ENCODE peak calls at places on chromosomes 5 and 9, in four cellular contexts. Y is IMR-90, E is fibroblast of lung, B is RWPE2. D is an unnamed sample.

GRCh38 chr9:113548221-113549041 is 84.9 kb downstream of the RGS3 start:
- DNase-seq in Y (no peak), E (peak; percentile 88), B (peak; percentile 25), D (peak; percentile 84)

GRCh38 chr9:107751522-107752235 is 262.1 kb upstream of the KLF4 start:
- DNase-seq in Y (peak; percentile 83), E (peak; percentile 59), B (no peak), D (peak; percentile 42)

GRCh38 chr5:118862596-118862995 is 125.8 kb downstream of the DTWD2 start:
- DNase-seq in Y (peak; percentile 18), E (peak; percentile 43), B (no peak), D (no peak)

GRCh38 chr5:38640012-38640395 is 83.6 kb upstream of the LIFR start:
- DNase-seq in Y (peak; percentile 24), E (peak; percentile 53), B (no peak), D (peak; percentile 36)

GRCh38 chr5:81269751-81270686 is 31.4 kb upstream of the ZCCHC9 start:
- DNase-seq in Y (no peak), E (no peak), B (no peak), D (no peak)

GRCh38 chr5:136174021-136174659 is 18.8 kb downstream of the SMIM32 start:
- DNase-seq in Y (peak; percentile 75), E (peak; percentile 62), B (no peak), D (peak; percentile 80)

GRCh38 chr5:176535101-176535654 is 2.0 kb downstream of the RNF44 start:
- DNase-seq in Y (peak; percentile 24), E (peak; percentile 13), B (no peak), D (no peak)

GRCh38 chr9:113764572-113764971 is 111.5 kb upstream of the ZNF618 start:
- DNase-seq in Y (no peak), E (no peak), B (no peak), D (no peak)

GRCh38 chr9:93958875-93959682 is 3.9 kb upstream of the BARX1 start:
- DNase-seq in Y (peak; percentile 7), E (peak; percentile 18), B (no peak), D (peak; percentile 48)

GRCh38 chr5:59367791-59368394 is 525.6 kb downstream of the PDE4D start:
- DNase-seq in Y (peak; percentile 66), E (peak; percentile 51), B (no peak), D (peak; percentile 86)

GRCh38 chr9:110141118-110141797 is 66.7 kb downstream of the C9orf152 start:
- DNase-seq in Y (peak; percentile 99), E (peak; percentile 99), B (peak; percentile 74), D (peak; percentile 95)

GRCh38 chr5:61744690-61745619 is 412.9 kb downstream of the ZSWIM6 start:
- DNase-seq in Y (no peak), E (no peak), B (no peak), D (no peak)

GRCh38 chr9:31168161-31168560 is 1216.3 kb upstream of the ACO1 start:
- DNase-seq in Y (no peak), E (no peak), B (no peak), D (no peak)

GRCh38 chr5:147410496-147411395 is 99.1 kb downstream of the DPYSL3 start:
- DNase-seq in Y (no peak), E (peak; percentile 72), B (no peak), D (peak; percentile 37)

GRCh38 chr5:139660105-139660915 is 12.2 kb downstream of the CXXC5 start:
- DNase-seq in Y (no peak), E (no peak), B (no peak), D (no peak)

GRCh38 chr5:176663566-176663965 is 16.3 kb downstream of the TSPAN17 start:
- DNase-seq in Y (no peak), E (no peak), B (no peak), D (no peak)

GRCh38 chr5:154757647-154758406 is 2.6 kb downstream of the LARP1 start:
- DNase-seq in Y (peak; percentile 22), E (peak; percentile 57), B (no peak), D (no peak)

GRCh38 chr5:169503899-169504298 is 79.7 kb upstream of the SPDL1 start:
- DNase-seq in Y (no peak), E (no peak), B (no peak), D (no peak)

GRCh38 chr5:76601470-76601869 is 21.7 kb downstream of the F2RL2 start:
- DNase-seq in Y (peak; percentile 80), E (peak; percentile 66), B (no peak), D (peak; percentile 87)

DNA sequence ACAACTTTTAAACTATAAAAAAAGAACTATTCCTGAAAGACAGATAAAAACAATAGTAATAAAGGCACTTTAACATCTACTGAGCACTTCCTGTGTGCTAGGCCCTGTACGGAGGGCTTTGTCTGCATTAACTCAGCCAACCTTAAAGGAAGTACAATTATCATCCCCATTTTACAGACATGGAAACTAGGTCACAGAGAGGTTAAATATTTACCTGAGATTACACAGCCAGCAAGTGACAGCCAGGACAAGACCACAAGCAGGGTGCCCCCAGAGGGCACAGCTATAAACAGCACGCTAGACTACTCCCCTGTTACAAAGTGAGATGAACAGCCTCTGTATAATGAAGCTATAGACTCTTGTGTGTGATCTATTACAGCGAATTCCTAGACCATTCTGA is 25.5 kb downstream of the DDX31 start:
- DNase-seq in Y (no peak), E (no peak), B (no peak), D (no peak)
- TF ChIP-seq CTCF in Y (no peak), E (no peak), B (peak; percentile 15), D (peak; percentile 18)

DNA sequence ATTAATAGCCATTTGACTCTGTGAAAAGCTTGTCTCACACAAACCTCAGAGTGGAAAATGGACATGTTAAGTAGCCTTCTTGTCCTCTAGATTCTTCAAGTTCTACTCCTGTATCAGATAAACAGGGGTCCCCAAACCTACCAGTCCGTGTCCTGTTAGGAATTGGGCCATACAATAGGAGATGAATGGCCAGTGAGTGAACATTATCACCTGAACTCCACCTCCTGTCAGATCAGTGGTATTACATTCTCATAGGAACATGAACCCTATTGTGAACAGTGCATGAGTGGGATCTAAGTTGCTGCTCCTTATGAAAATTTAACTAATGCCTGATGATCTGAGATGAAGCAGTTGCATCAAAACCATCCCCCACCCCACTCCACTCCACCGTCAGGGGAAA is 136.3 kb downstream of the TMEM232 start:
- DNase-seq in Y (peak; percentile 10), E (peak; percentile 24), B (no peak), D (peak; percentile 36)
- TF ChIP-seq CTCF in Y (peak; percentile 22), E (peak; percentile 26), B (peak; percentile 76), D (peak; percentile 53)

GRCh38 chr9:126230692-126231091 is 95.9 kb upstream of the MVB12B start:
- DNase-seq in Y (no peak), E (no peak), B (no peak), D (no peak)
- TF ChIP-seq CTCF in Y (no peak), E (no peak), B (no peak), D (no peak)

DNA sequence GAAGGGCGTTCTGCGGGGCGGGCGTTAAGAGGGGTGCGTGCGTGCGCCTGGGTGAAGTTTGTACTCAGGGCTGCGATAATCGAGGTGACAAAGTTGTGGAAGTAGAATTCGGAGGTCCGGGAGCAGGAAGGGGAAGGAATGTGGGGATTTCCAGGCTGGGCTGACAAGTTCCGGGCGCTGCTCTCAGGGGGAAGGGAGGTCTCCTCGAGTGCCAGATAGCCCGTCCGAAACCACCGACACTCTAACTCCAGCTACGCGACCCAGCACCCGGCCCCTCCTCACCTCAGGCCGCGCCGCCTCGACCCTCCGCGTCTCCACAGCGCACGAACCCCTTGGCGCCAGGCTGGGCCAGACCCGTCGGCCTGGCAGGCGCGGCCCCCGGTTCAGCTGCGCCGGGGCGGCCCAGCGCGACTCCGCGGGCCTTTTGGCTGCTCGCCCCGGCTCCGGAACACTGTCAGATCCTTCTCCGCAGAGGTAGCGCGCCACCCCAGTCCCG is at the start of gene IL6ST:
- DNase-seq in Y (peak; percentile 93), E (peak; percentile 75), B (peak; percentile 83), D (peak; percentile 95)
- TF ChIP-seq CTCF in Y (no peak), E (no peak), B (no peak), D (no peak)

DNA sequence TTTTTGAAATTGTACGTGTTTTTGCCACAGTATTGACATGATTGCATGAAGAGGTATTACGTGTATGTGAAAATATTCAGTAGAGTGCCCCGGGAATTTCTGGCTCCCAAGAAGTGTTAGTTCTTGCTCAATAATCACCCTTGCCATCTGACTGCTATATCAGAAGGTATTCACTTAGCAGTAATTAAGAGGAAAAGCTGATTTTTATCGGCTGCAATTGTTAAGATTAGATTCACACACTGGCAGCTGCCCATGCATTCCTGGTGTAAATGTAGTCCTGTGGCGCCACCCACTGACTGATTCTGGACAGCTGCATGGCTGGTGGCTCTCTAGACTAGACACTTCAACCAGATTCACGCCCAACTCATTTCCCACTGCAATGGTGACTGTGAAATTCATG is 440.0 kb upstream of the ADAMTS16 start:
- DNase-seq in Y (no peak), E (peak; percentile 71), B (no peak), D (peak; percentile 21)
- TF ChIP-seq CTCF in Y (no peak), E (no peak), B (peak; percentile 75), D (peak; percentile 14)

DNA sequence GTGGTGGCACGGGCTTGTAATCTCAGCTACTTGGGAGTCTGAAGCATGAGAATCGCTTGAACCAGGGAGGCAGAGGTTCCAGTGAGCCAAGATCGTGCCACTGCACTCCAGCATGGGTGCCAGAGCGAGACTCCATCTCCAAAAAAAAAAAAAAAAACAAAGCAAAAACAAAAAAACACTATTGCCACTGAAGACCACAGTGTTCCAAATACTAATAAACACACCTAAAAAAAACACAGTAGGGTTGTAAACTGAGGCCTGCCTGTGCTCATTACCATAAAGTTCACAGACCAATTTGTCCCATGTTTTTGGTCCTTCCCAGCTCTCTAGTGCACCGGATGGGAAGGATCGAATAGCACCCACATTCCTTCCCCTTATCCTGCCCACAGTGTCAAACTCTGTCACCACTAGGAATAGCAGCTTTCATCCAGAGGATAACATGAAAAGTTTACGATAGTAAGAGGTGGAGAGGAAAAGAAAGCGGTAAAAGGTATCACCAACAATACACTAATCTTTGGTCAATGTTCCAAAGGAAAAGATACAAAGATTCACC is 49.2 kb downstream of the MYO10 start:
- DNase-seq in Y (no peak), E (no peak), B (no peak), D (no peak)
- TF ChIP-seq CTCF in Y (no peak), E (no peak), B (no peak), D (no peak)

GRCh38 chr5:383621-384020 is 59.4 kb upstream of the EXOC3 start:
- DNase-seq in Y (no peak), E (no peak), B (peak; percentile 15), D (no peak)
- TF ChIP-seq CTCF in Y (no peak), E (no peak), B (no peak), D (no peak)

GRCh38 chr9:2016411-2017208 is 1.5 kb downstream of the SMARCA2 start:
- DNase-seq in Y (peak; percentile 63), E (peak; percentile 79), B (peak; percentile 70), D (peak; percentile 82)
- TF ChIP-seq CTCF in Y (no peak), E (no peak), B (no peak), D (no peak)

D was measured in fibroblast of pulmonary artery.